ENCODE peak calls at places on chromosomes 2 and 18, in six cellular contexts. Q is GM23248; N is right lobe of liver; P is CD4-positive, CD25-positive, alpha-beta regulatory T cell; D is H7; M is prostate gland. S is an unnamed sample.

GRCh38 chr2:105235388-105236059 is 6.0 kb upstream of the GPR45 start:
- DNase-seq in Q (peak), N (peak), P (peak), D (peak), M (peak), S (no peak)

GRCh38 chr18:78969574-78970315 is 9.9 kb upstream of the SALL3 start:
- DNase-seq in Q (no peak), N (no peak), P (no peak), D (no peak), M (no peak), S (peak)

GRCh38 chr2:42494434-42495233 is 852 bp upstream of the KCNG3 start:
- DNase-seq in Q (peak), N (peak), P (peak), D (peak), M (peak), S (peak)

GRCh38 chr18:44852818-44853217 is 172.1 kb downstream of the SETBP1 start:
- DNase-seq in Q (no peak), N (peak), P (no peak), D (no peak), M (no peak), S (no peak)

GRCh38 chr2:121210691-121211090 is 74.3 kb downstream of the TFCP2L1 start:
- DNase-seq in Q (no peak), N (peak), P (no peak), D (no peak), M (no peak), S (peak)

GRCh38 chr2:190996947-190997346 is 17.0 kb downstream of the STAT1 start:
- DNase-seq in Q (no peak), N (no peak), P (no peak), D (no peak), M (no peak), S (no peak)

GRCh38 chr2:160715428-160715827 is 221.8 kb upstream of the RBMS1 start:
- DNase-seq in Q (no peak), N (no peak), P (no peak), D (no peak), M (no peak), S (no peak)

GRCh38 chr2:68560583-68560982 is 82.8 kb upstream of the PROKR1 start:
- DNase-seq in Q (no peak), N (no peak), P (no peak), D (no peak), M (no peak), S (no peak)

GRCh38 chr18:13629841-13630747 is 96.3 kb downstream of the FAM210A start:
- DNase-seq in Q (peak), N (no peak), P (no peak), D (peak), M (peak), S (no peak)

GRCh38 chr2:88582030-88582429 is 45.2 kb downstream of the EIF2AK3 start:
- DNase-seq in Q (peak), N (no peak), P (no peak), D (no peak), M (no peak), S (no peak)

GRCh38 chr2:173249661-173250641 is 104.7 kb upstream of the CDCA7 start:
- DNase-seq in Q (no peak), N (no peak), P (no peak), D (no peak), M (no peak), S (no peak)

GRCh38 chr18:41674466-41674865 is 280.6 kb upstream of the PIK3C3 start:
- DNase-seq in Q (no peak), N (no peak), P (no peak), D (no peak), M (no peak), S (no peak)

GRCh38 chr2:168246483-168247340 is 683 bp downstream of the STK39 start:
- DNase-seq in Q (peak), N (peak), P (peak), D (peak), M (peak), S (peak)

GRCh38 chr2:58195668-58196067 is 45.5 kb downstream of the FANCL start:
- DNase-seq in Q (peak), N (no peak), P (no peak), D (no peak), M (no peak), S (no peak)

GRCh38 chr18:77133920-77134496 is 1.4 kb upstream of the MBP start:
- DNase-seq in Q (peak), N (no peak), P (no peak), D (no peak), M (no peak), S (peak)

GRCh38 chr18:37476182-37476581 is 89.4 kb downstream of the CELF4 start:
- DNase-seq in Q (peak), N (no peak), P (no peak), D (peak), M (no peak), S (no peak)

GRCh38 chr2:165707088-165707487 is 87.0 kb downstream of the GALNT3 start:
- DNase-seq in Q (no peak), N (no peak), P (no peak), D (no peak), M (no peak), S (no peak)

GRCh38 chr2:204695506-204695905 is 150.2 kb downstream of the PARD3B start:
- DNase-seq in Q (peak), N (no peak), P (no peak), D (no peak), M (no peak), S (no peak)

GRCh38 chr2:101989740-101990460 is 1.9 kb upstream of the IL1R2 start:
- DNase-seq in Q (no peak), N (no peak), P (no peak), D (no peak), M (no peak), S (no peak)

GRCh38 chr2:8086342-8086741 is 595.5 kb upstream of the ID2 start:
- DNase-seq in Q (peak), N (no peak), P (no peak), D (no peak), M (no peak), S (no peak)

GRCh38 chr2:205235434-205235833 is 446.9 kb upstream of the NRP2 start:
- DNase-seq in Q (no peak), N (no peak), P (no peak), D (no peak), M (no peak), S (no peak)

GRCh38 chr18:58105206-58105907 is 61.3 kb downstream of the NEDD4L start:
- DNase-seq in Q (no peak), N (no peak), P (no peak), D (no peak), M (no peak), S (no peak)

GRCh38 chr2:23434721-23435121 is 49.7 kb downstream of the KLHL29 start:
- DNase-seq in Q (peak), N (peak), P (no peak), D (no peak), M (no peak), S (no peak)

GRCh38 chr2:162085090-162085891 is 11.3 kb upstream of the DPP4 start:
- DNase-seq in Q (peak), N (no peak), P (no peak), D (no peak), M (no peak), S (no peak)

GRCh38 chr2:53724511-53724910 is 43.1 kb upstream of the CHAC2 start:
- DNase-seq in Q (peak), N (no peak), P (no peak), D (no peak), M (no peak), S (no peak)

GRCh38 chr2:95047629-95048510 is 22.4 kb downstream of the MAL start:
- DNase-seq in Q (no peak), N (no peak), P (no peak), D (no peak), M (no peak), S (peak)

GRCh38 chr2:155060906-155061305 is 362.4 kb downstream of the KCNJ3 start:
- DNase-seq in Q (no peak), N (no peak), P (no peak), D (no peak), M (no peak), S (no peak)

GRCh38 chr2:233565685-233566140 is 869 bp downstream of the USP40 start:
- DNase-seq in Q (no peak), N (no peak), P (no peak), D (no peak), M (no peak), S (no peak)

GRCh38 chr2:236998250-236998649 is 87.4 kb upstream of the COPS8 start:
- DNase-seq in Q (peak), N (no peak), P (no peak), D (no peak), M (peak), S (no peak)

GRCh38 chr2:61763605-61764034 is 90.2 kb downstream of the FAM161A start:
- DNase-seq in Q (peak), N (peak), P (no peak), D (no peak), M (peak), S (peak)

GRCh38 chr2:152509772-152510491 is 175.0 kb downstream of the FMNL2 start:
- DNase-seq in Q (no peak), N (no peak), P (no peak), D (no peak), M (no peak), S (no peak)

GRCh38 chr2:28356095-28356911 is 36.4 kb upstream of the FOSL2 start:
- DNase-seq in Q (peak), N (peak), P (no peak), D (peak), M (peak), S (peak)

GRCh38 chr2:222239945-222240675 is 58.7 kb downstream of the PAX3 start:
- DNase-seq in Q (no peak), N (no peak), P (no peak), D (peak), M (no peak), S (peak)

GRCh38 chr18:8536922-8537321 is 72.3 kb upstream of the RAB12 start:
- DNase-seq in Q (no peak), N (no peak), P (no peak), D (peak), M (no peak), S (no peak)

GRCh38 chr2:158253170-158253569 is 151.5 kb downstream of the UPP2 start:
- DNase-seq in Q (no peak), N (no peak), P (no peak), D (no peak), M (no peak), S (no peak)

GRCh38 chr2:54903736-54904554 is 146.3 kb downstream of the RTN4 start:
- DNase-seq in Q (peak), N (no peak), P (no peak), D (no peak), M (peak), S (peak)

GRCh38 chr2:100196786-100197494 is 54.5 kb upstream of the AFF3 start:
- DNase-seq in Q (peak), N (no peak), P (no peak), D (no peak), M (peak), S (no peak)

GRCh38 chr2:40049782-40050181 is 270.7 kb upstream of the THUMPD2 start:
- DNase-seq in Q (peak), N (no peak), P (no peak), D (no peak), M (no peak), S (no peak)

GRCh38 chr2:236241181-236242056 is 22.8 kb downstream of the ASB18 start:
- DNase-seq in Q (no peak), N (no peak), P (no peak), D (no peak), M (no peak), S (no peak)

GRCh38 chr2:46213906-46214305 is 83.3 kb upstream of the EPAS1 start:
- DNase-seq in Q (no peak), N (no peak), P (no peak), D (no peak), M (no peak), S (no peak)
- H3K4me3 ChIP-seq in Q (no peak), N (no peak), P (no peak), D (no peak), M (no peak), S (no peak)

DNA sequence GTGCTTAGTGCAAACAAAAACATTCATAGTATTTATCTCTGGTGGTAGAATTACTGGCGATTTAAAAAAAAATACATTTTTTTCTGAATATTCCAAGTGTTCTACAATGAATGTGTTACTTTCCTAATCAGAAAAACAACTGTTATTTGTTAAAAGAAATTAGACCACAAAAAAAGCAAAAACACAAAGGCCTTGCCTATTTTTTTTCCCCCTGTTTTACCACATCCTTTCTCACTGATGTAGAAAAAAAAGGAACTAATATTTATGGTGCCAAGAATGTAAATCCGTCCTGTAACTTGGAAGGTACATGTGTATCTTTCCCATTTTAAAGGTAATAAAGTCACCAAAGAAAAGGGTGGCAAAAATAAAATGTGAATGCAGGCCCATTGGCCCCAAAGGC is 28.4 kb upstream of the MGAT4A start:
- DNase-seq in Q (no peak), N (no peak), P (no peak), D (no peak), M (no peak), S (no peak)
- H3K4me3 ChIP-seq in Q (no peak), N (no peak), P (peak), D (no peak), M (no peak), S (no peak)

GRCh38 chr2:177257471-177257870 is 7.1 kb downstream of the NFE2L2 start:
- DNase-seq in Q (no peak), N (no peak), P (no peak), D (no peak), M (no peak), S (no peak)
- H3K4me3 ChIP-seq in Q (no peak), N (no peak), P (peak), D (no peak), M (no peak), S (no peak)

DNA sequence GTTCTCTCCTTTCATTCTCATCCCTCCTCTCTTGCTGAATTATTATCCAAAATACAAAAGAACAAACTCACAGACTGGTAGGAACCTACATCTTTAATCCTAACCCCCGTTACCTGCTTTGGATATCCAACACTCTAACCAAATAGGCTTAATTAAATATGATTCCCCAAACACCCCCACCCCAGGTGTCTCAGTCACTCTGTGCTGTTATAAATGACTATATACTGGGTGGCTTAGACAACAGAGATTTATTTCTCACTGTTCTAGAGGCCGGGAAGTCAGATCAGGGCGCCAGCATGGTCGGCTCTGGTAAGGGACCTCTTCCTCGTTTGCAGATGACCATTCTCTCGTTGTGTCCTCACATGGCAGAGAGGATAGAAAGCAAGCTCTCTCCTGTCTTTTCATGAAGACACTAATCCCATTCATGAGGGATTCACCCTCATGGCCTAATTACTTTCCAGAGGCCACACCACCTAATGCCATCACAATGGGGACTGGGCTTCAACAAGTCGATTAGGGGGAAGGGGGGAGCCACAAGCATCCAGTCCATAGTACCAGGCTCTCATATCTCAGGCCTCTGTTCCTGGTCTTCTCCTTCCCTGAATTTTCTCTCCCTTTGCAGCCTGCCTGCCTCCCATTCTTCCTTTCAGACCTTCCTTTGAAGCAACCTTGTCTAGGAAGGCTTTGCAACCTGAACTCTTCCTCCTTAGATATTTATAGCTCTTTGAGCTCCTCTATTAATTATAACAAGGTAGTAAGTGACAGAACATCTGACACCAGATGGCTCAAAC is 57.5 kb upstream of the SLC1A4 start:
- DNase-seq in Q (no peak), N (no peak), P (no peak), D (no peak), M (no peak), S (no peak)
- H3K4me3 ChIP-seq in Q (no peak), N (no peak), P (no peak), D (no peak), M (no peak), S (no peak)

GRCh38 chr2:181774601-181775179 is 94.4 kb upstream of the NEUROD1 start:
- DNase-seq in Q (peak), N (no peak), P (no peak), D (no peak), M (no peak), S (no peak)
- H3K4me3 ChIP-seq in Q (no peak), N (no peak), P (no peak), D (no peak), M (no peak), S (no peak)

DNA sequence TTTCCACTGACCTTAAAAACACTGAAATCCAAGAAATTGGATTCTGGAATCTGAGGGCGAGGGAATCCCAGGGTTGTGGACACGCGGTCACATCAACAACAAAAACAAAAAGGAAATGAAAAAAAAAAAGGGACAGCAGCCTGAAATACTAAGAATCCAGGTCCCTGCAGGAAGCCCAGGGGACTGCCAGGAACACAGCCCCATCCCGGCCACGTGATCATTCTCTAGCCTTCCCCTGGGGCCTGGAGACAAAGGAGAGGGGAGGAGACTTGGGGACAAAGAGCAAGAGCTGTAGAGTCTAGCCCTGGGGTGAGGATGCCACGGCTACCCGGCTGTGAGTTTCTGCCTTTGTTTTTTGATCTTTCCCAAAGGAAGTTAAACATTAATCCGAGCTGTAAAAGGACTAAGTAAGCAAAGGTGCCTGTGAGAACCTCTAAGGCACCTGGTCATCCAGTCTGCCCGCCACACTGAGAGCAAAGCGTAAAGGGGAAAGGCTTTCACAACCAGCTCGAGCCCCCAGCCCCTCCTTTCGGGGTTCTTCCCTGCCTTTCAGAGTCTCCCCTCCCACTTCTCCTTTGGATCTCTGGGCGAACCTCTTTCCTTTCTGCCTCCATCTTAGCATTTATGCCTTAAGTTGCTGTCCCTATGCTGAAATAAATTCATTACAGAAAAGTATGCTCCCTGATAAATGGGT is 57.9 kb upstream of the MSH2 start:
- DNase-seq in Q (peak), N (peak), P (no peak), D (peak), M (peak), S (peak)
- H3K4me3 ChIP-seq in Q (peak), N (peak), P (no peak), D (peak), M (peak), S (peak)

DNA sequence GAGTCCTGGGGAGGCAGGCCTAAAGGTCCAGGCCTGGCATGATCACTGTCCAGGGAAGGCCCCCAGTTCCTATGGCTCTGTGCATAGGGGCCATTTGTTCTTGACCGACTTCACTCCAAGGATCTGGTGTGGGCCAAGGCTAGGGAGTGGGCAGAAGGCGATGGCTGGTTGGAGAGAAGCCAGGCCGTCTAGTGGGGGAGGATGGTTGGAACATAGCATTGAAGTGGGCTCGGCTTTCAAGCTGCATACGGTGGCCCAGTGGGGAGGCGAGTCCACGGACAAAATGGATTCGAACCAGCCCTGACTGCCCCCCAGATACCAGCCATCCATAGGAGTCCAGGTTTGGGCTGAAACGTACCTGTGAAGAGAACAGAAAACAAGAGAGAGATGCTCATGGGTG is 3.6 kb upstream of the MPV17 start:
- DNase-seq in Q (no peak), N (no peak), P (no peak), D (no peak), M (no peak), S (no peak)
- H3K4me3 ChIP-seq in Q (no peak), N (no peak), P (no peak), D (no peak), M (no peak), S (no peak)

GRCh38 chr2:238144262-238144661 is 5.8 kb downstream of the KLHL30 start:
- DNase-seq in Q (no peak), N (no peak), P (no peak), D (no peak), M (no peak), S (no peak)
- H3K4me3 ChIP-seq in Q (no peak), N (no peak), P (no peak), D (no peak), M (no peak), S (no peak)

DNA sequence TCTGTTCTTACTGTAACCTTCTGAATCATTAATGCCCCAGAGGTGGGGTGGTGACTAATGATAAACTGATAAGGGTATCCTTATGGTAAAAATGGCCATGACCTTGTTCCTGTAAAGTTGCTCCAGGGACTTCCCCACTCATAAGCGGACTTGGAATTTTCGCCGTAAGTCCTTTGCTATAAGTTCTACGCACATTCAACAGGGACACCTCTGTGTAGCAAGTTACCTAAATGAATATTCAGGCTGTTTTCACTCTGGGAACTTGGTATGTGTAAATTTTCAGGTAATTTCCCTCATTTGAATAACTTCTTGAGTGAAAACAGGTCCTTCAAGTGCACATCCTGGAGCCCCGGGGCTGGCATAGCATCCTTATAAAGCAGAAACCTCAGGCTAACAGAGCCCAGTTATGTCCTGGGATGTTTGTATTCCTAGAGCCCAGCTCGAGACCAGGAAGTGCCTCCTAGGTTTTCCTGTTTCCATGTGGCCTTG is 9.4 kb upstream of the AGFG1 start:
- DNase-seq in Q (no peak), N (no peak), P (no peak), D (no peak), M (no peak), S (no peak)
- H3K4me3 ChIP-seq in Q (no peak), N (no peak), P (peak), D (no peak), M (no peak), S (no peak)

S was measured in left lung.